ENCODE peak calls at places on chromosomes 5 and 9, in nine cellular contexts. One of them, this sample, is unnamed.

GRCh38 chr9:121455527-121456239 is 44.0 kb downstream of the GGTA1 start:
- DNase-seq in KG1: peak; percentile 40
- DNase-seq in CD4-positive, alpha-beta T cell: no peak
- DNase-seq in T-helper 9 cell: no peak
- DNase-seq in GM23248: no peak
- DNase-seq in stromal cell of bone marrow: no peak
- DNase-seq in EH: peak; percentile 6
- DNase-seq in ecto neural progenitor cell: no peak
- DNase-seq in stimulated activated CD8-positive, alpha-beta memory T cell treated with anti-CD3 and anti-CD28 coated beads, Interleukin-12 subunit alpha, Interleukin-12 subunit beta, amount 100 ng/mL, for 4 hours: no peak
- DNase-seq in this sample: no peak

GRCh38 chr5:88484367-88484766 is 215.7 kb upstream of the TMEM161B start:
- DNase-seq in stromal cell of bone marrow: no peak
- DNase-seq in stimulated activated CD8-positive, alpha-beta memory T cell treated with anti-CD3 and anti-CD28 coated beads, Interleukin-12 subunit alpha, Interleukin-12 subunit beta, amount 100 ng/mL, for 4 hours: no peak
- DNase-seq in T-helper 9 cell: no peak
- DNase-seq in ecto neural progenitor cell: no peak
- DNase-seq in EH: no peak
- DNase-seq in CD4-positive, alpha-beta T cell: no peak
- DNase-seq in KG1: no peak
- DNase-seq in GM23248: no peak
- DNase-seq in this sample: no peak

GRCh38 chr9:136050706-136051567 is 44.2 kb downstream of the NACC2 start:
- DNase-seq in GM23248: no peak
- DNase-seq in ecto neural progenitor cell: peak; percentile 77
- DNase-seq in CD4-positive, alpha-beta T cell: no peak
- DNase-seq in T-helper 9 cell: no peak
- DNase-seq in EH: peak; percentile 12
- DNase-seq in KG1: no peak
- DNase-seq in stromal cell of bone marrow: no peak
- DNase-seq in stimulated activated CD8-positive, alpha-beta memory T cell treated with anti-CD3 and anti-CD28 coated beads, Interleukin-12 subunit alpha, Interleukin-12 subunit beta, amount 100 ng/mL, for 4 hours: no peak
- DNase-seq in this sample: no peak

GRCh38 chr5:118468085-118468484 is 520.3 kb downstream of the DTWD2 start:
- DNase-seq in KG1: no peak
- DNase-seq in ecto neural progenitor cell: no peak
- DNase-seq in EH: no peak
- DNase-seq in stromal cell of bone marrow: no peak
- DNase-seq in stimulated activated CD8-positive, alpha-beta memory T cell treated with anti-CD3 and anti-CD28 coated beads, Interleukin-12 subunit alpha, Interleukin-12 subunit beta, amount 100 ng/mL, for 4 hours: no peak
- DNase-seq in T-helper 9 cell: no peak
- DNase-seq in GM23248: no peak
- DNase-seq in CD4-positive, alpha-beta T cell: no peak
- DNase-seq in this sample: no peak

GRCh38 chr9:116156621-116157314 is 3.2 kb downstream of the PAPPA start:
- DNase-seq in EH: peak; percentile 88
- DNase-seq in T-helper 9 cell: no peak
- DNase-seq in stromal cell of bone marrow: no peak
- DNase-seq in CD4-positive, alpha-beta T cell: no peak
- DNase-seq in GM23248: peak; percentile 87
- DNase-seq in stimulated activated CD8-positive, alpha-beta memory T cell treated with anti-CD3 and anti-CD28 coated beads, Interleukin-12 subunit alpha, Interleukin-12 subunit beta, amount 100 ng/mL, for 4 hours: no peak
- DNase-seq in ecto neural progenitor cell: peak; percentile 70
- DNase-seq in KG1: no peak
- DNase-seq in this sample: no peak

GRCh38 chr5:58080573-58080972 is 379.3 kb downstream of the PLK2 start:
- DNase-seq in stimulated activated CD8-positive, alpha-beta memory T cell treated with anti-CD3 and anti-CD28 coated beads, Interleukin-12 subunit alpha, Interleukin-12 subunit beta, amount 100 ng/mL, for 4 hours: no peak
- DNase-seq in T-helper 9 cell: no peak
- DNase-seq in stromal cell of bone marrow: no peak
- DNase-seq in ecto neural progenitor cell: no peak
- DNase-seq in KG1: no peak
- DNase-seq in EH: peak; percentile 49
- DNase-seq in GM23248: peak; percentile 21
- DNase-seq in CD4-positive, alpha-beta T cell: no peak
- DNase-seq in this sample: no peak

GRCh38 chr5:172911628-172911880 is 47.7 kb upstream of the RPL26L1 start:
- DNase-seq in KG1: no peak
- DNase-seq in ecto neural progenitor cell: no peak
- DNase-seq in GM23248: peak; percentile 34
- DNase-seq in EH: no peak
- DNase-seq in stromal cell of bone marrow: no peak
- DNase-seq in T-helper 9 cell: no peak
- DNase-seq in stimulated activated CD8-positive, alpha-beta memory T cell treated with anti-CD3 and anti-CD28 coated beads, Interleukin-12 subunit alpha, Interleukin-12 subunit beta, amount 100 ng/mL, for 4 hours: no peak
- DNase-seq in CD4-positive, alpha-beta T cell: no peak
- DNase-seq in this sample: no peak

GRCh38 chr9:76542360-76542759 is 83.4 kb downstream of the GCNT1 start:
- DNase-seq in GM23248: no peak
- DNase-seq in ecto neural progenitor cell: no peak
- DNase-seq in EH: no peak
- DNase-seq in CD4-positive, alpha-beta T cell: no peak
- DNase-seq in stimulated activated CD8-positive, alpha-beta memory T cell treated with anti-CD3 and anti-CD28 coated beads, Interleukin-12 subunit alpha, Interleukin-12 subunit beta, amount 100 ng/mL, for 4 hours: no peak
- DNase-seq in T-helper 9 cell: no peak
- DNase-seq in KG1: no peak
- DNase-seq in stromal cell of bone marrow: no peak
- DNase-seq in this sample: no peak

GRCh38 chr5:134177197-134178171 is 734 bp upstream of the SKP1 start:
- DNase-seq in KG1: peak; percentile 52
- DNase-seq in GM23248: peak; percentile 82
- DNase-seq in T-helper 9 cell: no peak
- DNase-seq in EH: peak; percentile 78
- DNase-seq in CD4-positive, alpha-beta T cell: no peak
- DNase-seq in ecto neural progenitor cell: peak; percentile 52
- DNase-seq in stromal cell of bone marrow: peak; percentile 52
- DNase-seq in stimulated activated CD8-positive, alpha-beta memory T cell treated with anti-CD3 and anti-CD28 coated beads, Interleukin-12 subunit alpha, Interleukin-12 subunit beta, amount 100 ng/mL, for 4 hours: no peak
- DNase-seq in this sample: peak; percentile 94